ENCODE peak calls at places on chromosomes 11 and 22, in ten cellular contexts. I is adrenal gland, W is uterus, A is stomach, V is endothelial cell of umbilical vein, D is right lobe of liver, S is A549, R is HCT116, O is transverse colon, K is IMR-90. N is an unnamed sample. For H3K4me1, the result is how much of the 10 kb centered on the place peaks cover.

GRCh38 chr11:118180300-118180703 is 3.9 kb upstream of the SCN2B start:
- DNase-seq in R (peak), I (no peak), A (no peak), D (peak), V (no peak), S (peak), O (peak), W (peak), K (no peak), N (no peak)

GRCh38 chr22:24827305-24827704 is 21.3 kb downstream of the SGSM1 start:
- DNase-seq in K (no peak), A (peak), O (peak), W (no peak), I (no peak), V (no peak), S (no peak), D (no peak), R (no peak), N (peak)

GRCh38 chr11:11871991-11872401 is 30.2 kb downstream of the USP47 start:
- DNase-seq in V (no peak), W (no peak), S (no peak), D (no peak), K (no peak), R (no peak), A (no peak), O (no peak), I (no peak), N (no peak)

GRCh38 chr11:2194877-2195755 is 23.5 kb upstream of the TH start:
- DNase-seq in R (no peak), O (peak), D (no peak), K (peak), W (no peak), I (peak), A (peak), V (peak), S (peak), N (peak)

GRCh38 chr22:43829904-43830851 is 18.1 kb upstream of the EFCAB6 start:
- DNase-seq in A (no peak), S (no peak), K (peak), V (no peak), W (peak), O (no peak), D (peak), I (no peak), R (no peak), N (no peak)

GRCh38 chr11:37560346-37560745 is 962.3 kb upstream of the RAG2 start:
- DNase-seq in O (no peak), I (no peak), D (no peak), K (no peak), A (no peak), W (no peak), S (no peak), V (no peak), R (no peak), N (no peak)

GRCh38 chr11:6315811-6316425 is 4.4 kb downstream of the CAVIN3 start:
- DNase-seq in V (peak), D (peak), O (peak), W (peak), A (peak), S (peak), R (peak), K (peak), I (peak), N (no peak)

GRCh38 chr11:4891996-4892640 is 10.4 kb downstream of the OR51T1 start:
- DNase-seq in W (no peak), I (no peak), O (no peak), S (no peak), R (no peak), A (no peak), V (no peak), D (no peak), K (peak), N (no peak)

GRCh38 chr22:47001288-47001687 is 238.8 kb downstream of the TBC1D22A start:
- DNase-seq in W (no peak), R (no peak), A (no peak), V (no peak), I (no peak), S (no peak), O (no peak), K (no peak), D (no peak), N (no peak)

GRCh38 chr22:33380789-33381530 is 322.8 kb upstream of the SYN3 start:
- DNase-seq in K (peak), R (no peak), V (no peak), S (peak), D (no peak), A (no peak), I (no peak), O (no peak), W (no peak), N (no peak)

GRCh38 chr22:44365196-44365802 is 52.5 kb upstream of the SHISAL1 start:
- DNase-seq in W (no peak), S (no peak), O (no peak), D (peak), I (no peak), K (no peak), V (no peak), R (no peak), A (no peak), N (no peak)

GRCh38 chr22:48959496-48959895 is 868.2 kb downstream of the BRD1 start:
- DNase-seq in D (peak), I (no peak), O (no peak), R (no peak), A (peak), S (no peak), W (no peak), K (no peak), V (no peak), N (peak)

GRCh38 chr22:40679249-40679963 is at the start of gene MCHR1:
- DNase-seq in R (no peak), I (no peak), O (no peak), V (no peak), S (no peak), A (no peak), W (no peak), K (peak), D (peak), N (no peak)

GRCh38 chr11:66291303-66291705 is 390 bp upstream of the TMEM151A start:
- DNase-seq in R (no peak), I (no peak), K (no peak), W (no peak), O (no peak), V (no peak), A (no peak), S (no peak), D (no peak), N (no peak)

GRCh38 chr11:115528217-115528616 is 24.0 kb upstream of the CADM1 start:
- DNase-seq in R (no peak), A (no peak), V (no peak), K (no peak), I (no peak), W (no peak), S (no peak), D (no peak), O (no peak), N (no peak)

GRCh38 chr11:118895093-118896039 is 11.7 kb downstream of the CXCR5 start:
- DNase-seq in D (peak), O (peak), A (no peak), I (no peak), R (no peak), K (no peak), V (no peak), W (no peak), S (no peak), N (peak)

GRCh38 chr11:44025727-44026126 is 22.1 kb upstream of the ACCSL start:
- DNase-seq in I (no peak), K (no peak), V (no peak), R (no peak), D (no peak), W (no peak), O (no peak), A (no peak), S (no peak), N (no peak)

GRCh38 chr11:118917488-118918127 is 8.1 kb downstream of the BCL9L start:
- DNase-seq in A (no peak), K (peak), I (peak), W (peak), D (peak), V (no peak), R (no peak), O (peak), S (peak), N (peak)

GRCh38 chr11:1308745-1309497 is 511 bp downstream of the TOLLIP start:
- DNase-seq in O (no peak), S (no peak), D (no peak), R (no peak), A (no peak), K (no peak), W (no peak), V (no peak), I (no peak), N (no peak)

GRCh38 chr11:1881442-1882264 is 10.0 kb downstream of the PRR33 start:
- DNase-seq in A (no peak), D (no peak), O (no peak), I (no peak), K (no peak), S (no peak), V (no peak), R (no peak), W (peak), N (peak)

GRCh38 chr22:40819741-40820140 is 595 bp upstream of the SLC25A17 start:
- DNase-seq in D (no peak), S (no peak), R (no peak), V (no peak), K (peak), O (no peak), I (no peak), W (no peak), A (no peak), N (no peak)

GRCh38 chr22:22178566-22178965 is 66.0 kb upstream of the VPREB1 start:
- DNase-seq in D (no peak), A (no peak), K (no peak), O (no peak), I (no peak), R (no peak), S (no peak), W (no peak), V (no peak), N (no peak)

GRCh38 chr11:25298450-25298849 is 801.6 kb downstream of the LUZP2 start:
- DNase-seq in I (no peak), V (no peak), K (no peak), S (no peak), R (no peak), W (no peak), A (no peak), D (no peak), O (no peak), N (no peak)

GRCh38 chr11:15770798-15771414 is 585.4 kb downstream of the SOX6 start:
- DNase-seq in I (peak), K (peak), W (no peak), R (peak), S (peak), A (peak), V (peak), O (peak), D (no peak), N (no peak)

GRCh38 chr11:15742626-15743243 is 613.6 kb downstream of the SOX6 start:
- DNase-seq in S (no peak), D (no peak), A (no peak), K (peak), R (no peak), I (peak), V (peak), O (no peak), W (no peak), N (no peak)

GRCh38 chr11:123729602-123730001 is 11.9 kb downstream of the ZNF202 start:
- DNase-seq in D (no peak), A (no peak), W (no peak), V (no peak), O (no peak), S (no peak), K (peak), R (no peak), I (no peak), N (no peak)

DNA sequence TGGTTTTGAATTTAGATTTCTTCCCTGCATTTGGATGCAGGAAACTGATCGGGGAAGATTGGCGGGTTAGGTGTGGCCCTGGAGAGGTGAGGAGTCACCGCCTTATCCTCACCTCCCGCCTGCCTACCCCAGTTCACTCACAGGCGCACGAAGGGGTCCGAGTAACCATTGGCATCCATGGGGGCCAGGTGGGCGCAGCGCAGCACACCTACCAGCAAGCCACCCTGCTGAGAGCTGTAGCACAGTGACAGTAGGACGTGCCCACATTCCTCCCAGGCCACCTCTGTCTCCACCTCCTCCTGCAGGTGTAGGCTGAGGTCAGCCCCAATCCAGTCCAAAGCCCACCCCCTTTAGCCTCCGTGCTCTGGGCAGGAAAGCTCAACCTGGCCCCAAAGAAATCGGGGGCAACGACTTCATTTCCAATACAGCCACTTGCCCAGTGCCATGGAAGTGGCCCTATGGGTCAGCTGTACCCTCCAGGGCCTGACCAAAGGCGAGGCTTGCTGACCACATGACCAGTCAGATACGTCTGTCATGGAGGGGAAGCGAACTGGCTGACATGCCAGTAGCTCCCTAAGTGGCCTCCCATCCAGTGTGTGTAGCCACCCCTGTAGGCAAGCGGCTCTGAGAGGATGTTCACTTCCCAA is 6.7 kb downstream of the NDUFV1 start:
- DNase-seq in I (no peak), S (no peak), R (no peak), K (no peak), A (no peak), W (no peak), V (no peak), O (no peak), D (no peak), N (no peak)
- TF ChIP-seq POLR2A in I (no peak), S (no peak), R (no peak), K (no peak), A (no peak), W (no peak), V (no peak), O (no peak), D (no peak), N (no peak)

GRCh38 chr11:86673055-86673843 is 833 bp upstream of the ME3 start:
- DNase-seq in I (no peak), A (no peak), R (no peak), O (no peak), V (no peak), D (no peak), W (no peak), S (no peak), K (no peak), N (no peak)

GRCh38 chr11:86673872-86674750 is 1.7 kb upstream of the ME3 start:
- DNase-seq in K (no peak), V (no peak), D (no peak), S (no peak), I (no peak), R (no peak), W (no peak), A (no peak), O (peak), N (no peak)

GRCh38 chr11:86670179-86670578 is 2.2 kb downstream of the ME3 start:
- DNase-seq in K (peak), W (no peak), A (no peak), I (no peak), R (no peak), S (no peak), D (no peak), O (no peak), V (no peak), N (no peak)

GRCh38 chr11:86671386-86672006 is 920 bp downstream of the ME3 start:
- DNase-seq in R (no peak), O (peak), V (peak), I (peak), A (peak), K (no peak), S (peak), D (peak), W (peak), N (no peak)

GRCh38 chr11:86672007-86672621 is at the start of gene ME3:
- DNase-seq in S (peak), O (peak), R (no peak), V (peak), A (peak), W (peak), D (peak), K (peak), I (peak), N (peak)
- H3K4me3 ChIP-seq in S (peak), O (peak), R (peak), V (peak), A (peak), W (peak), D (peak), K (peak), I (peak), N (peak)

DNA sequence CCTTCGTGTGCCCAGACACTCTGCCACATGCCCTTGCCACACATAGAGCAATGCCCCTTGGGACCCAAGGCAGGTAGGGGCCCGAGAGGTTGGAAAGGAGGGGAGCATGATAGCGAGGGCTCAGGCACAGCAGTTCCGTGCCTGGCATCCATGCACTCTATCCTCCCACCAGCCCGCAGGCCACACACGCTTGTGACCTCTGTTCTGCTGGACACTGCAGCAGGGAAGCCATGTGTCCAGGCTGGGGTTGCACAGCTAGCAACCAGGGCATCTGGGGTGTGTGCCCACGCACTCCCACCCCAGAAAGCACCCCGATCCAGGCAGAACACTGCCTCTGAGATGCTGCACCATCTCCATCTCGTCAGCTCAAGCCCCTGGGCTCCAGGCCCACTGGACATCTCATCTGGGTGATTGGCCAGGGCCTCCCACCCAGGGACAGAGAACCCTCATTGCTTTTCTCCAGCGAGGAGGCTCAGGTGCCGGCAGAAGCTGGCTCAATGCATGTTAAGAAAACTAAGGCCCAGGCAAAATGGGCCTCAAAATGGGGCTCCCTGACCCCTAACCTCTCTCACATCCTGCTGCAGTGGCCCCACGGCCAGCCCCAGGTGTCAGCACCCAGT is 173.7 kb upstream of the B3GAT1 start:
- DNase-seq in D (no peak), V (no peak), R (no peak), I (no peak), O (no peak), S (no peak), K (no peak), A (no peak), W (no peak), N (no peak)
- H3K4me1 ChIP-seq in D (under half), V (under half), R (under half), I (under half), O (under half), S (under half), K (under half), A (under half), W (under half), N (under half)

GRCh38 chr11:64810891-64811272 is 531 bp upstream of the MEN1 start:
- DNase-seq in V (no peak), O (peak), R (no peak), A (peak), K (no peak), D (no peak), I (peak), S (no peak), W (no peak), N (peak)

GRCh38 chr11:64814712-64815187 is 4.4 kb upstream of the MEN1 start:
- DNase-seq in R (no peak), V (no peak), W (no peak), A (no peak), I (no peak), S (no peak), D (no peak), K (no peak), O (no peak), N (peak)

GRCh38 chr11:64813826-64814225 is 3.5 kb upstream of the MEN1 start:
- DNase-seq in R (no peak), S (no peak), V (no peak), W (no peak), I (peak), A (no peak), K (no peak), O (no peak), D (no peak), N (no peak)

GRCh38 chr11:64809781-64810241 is 540 bp downstream of the MEN1 start:
- DNase-seq in V (no peak), S (no peak), K (no peak), O (peak), A (peak), R (peak), W (no peak), D (no peak), I (no peak), N (peak)

DNA sequence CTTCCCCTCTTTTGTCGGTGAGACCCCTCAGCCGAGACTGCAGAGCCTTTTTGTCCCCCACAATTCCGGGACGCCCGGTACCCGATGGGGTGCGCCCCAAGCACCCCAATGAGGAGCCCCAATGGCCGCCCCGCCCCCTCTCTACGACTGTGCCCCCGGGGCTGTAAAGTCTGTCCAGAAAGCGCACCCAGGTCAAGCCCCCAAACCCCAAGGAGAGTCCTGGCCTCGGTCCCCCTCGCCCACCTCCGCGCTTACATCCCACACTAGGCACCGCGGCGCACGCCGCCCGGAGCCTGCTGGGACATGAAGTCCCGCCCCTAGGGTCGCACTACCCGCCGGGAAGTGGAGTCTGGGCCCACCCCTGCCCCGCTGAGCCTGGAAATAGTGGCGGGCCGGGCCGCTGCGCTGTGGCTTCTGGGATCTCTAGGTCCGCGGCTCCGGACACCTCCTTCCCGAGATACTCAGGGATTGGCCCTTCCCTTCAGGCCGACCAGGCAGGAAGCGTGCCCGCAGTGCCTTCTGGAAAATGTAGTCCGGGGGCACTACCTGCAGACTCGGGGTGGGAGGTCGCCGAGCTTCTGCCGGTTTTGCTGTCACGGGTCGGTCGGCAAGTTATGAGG is at the start of gene MEN1:
- DNase-seq in S (peak), A (peak), I (peak), D (peak), K (peak), W (peak), O (peak), R (peak), V (peak), N (peak)
- TF ChIP-seq POLR2A in S (peak), A (peak), I (peak), D (peak), K (peak), W (peak), O (peak), R (peak), V (peak), N (peak)

N was measured in Peyer's patch.